ENCODE peak calls at places on chromosomes 12 and 14, in four cellular contexts. P is uterus; M is CD8-positive, alpha-beta T cell; L is heart right ventricle. J is an unnamed sample. For H3K4me1, the result is how much of the 10 kb centered on the place peaks cover.

GRCh38 chr12:106084048-106084671 is 54.6 kb downstream of the NUAK1 start:
- DNase-seq in P (no peak), M (no peak), L (no peak), J (peak)

GRCh38 chr14:22179190-22179589 is 409.8 kb downstream of the DAD1 start:
- DNase-seq in P (no peak), M (no peak), L (no peak), J (no peak)

GRCh38 chr12:114215766-114216165 is 190.2 kb downstream of the TBX5 start:
- DNase-seq in P (no peak), M (no peak), L (no peak), J (no peak)

GRCh38 chr14:54490448-54490805 is 1.6 kb upstream of the GMFB start:
- DNase-seq in P (no peak), M (no peak), L (no peak), J (no peak)

GRCh38 chr14:85474431-85474830 is 55.5 kb upstream of the FLRT2 start:
- DNase-seq in P (no peak), M (no peak), L (no peak), J (no peak)

GRCh38 chr14:74593241-74593985 is 18.6 kb downstream of the LTBP2 start:
- DNase-seq in P (no peak), M (no peak), L (no peak), J (no peak)

GRCh38 chr12:66573605-66574004 is 105.3 kb downstream of the GRIP1 start:
- DNase-seq in P (no peak), M (no peak), L (no peak), J (no peak)

GRCh38 chr14:29798078-29798477 is 129.6 kb downstream of the PRKD1 start:
- DNase-seq in P (no peak), M (no peak), L (no peak), J (no peak)

GRCh38 chr14:26841920-26842741 is 244.3 kb upstream of the NOVA1 start:
- DNase-seq in P (peak), M (no peak), L (no peak), J (no peak)

GRCh38 chr14:72657214-72657921 is 236.5 kb downstream of the DPF3 start:
- DNase-seq in P (no peak), M (no peak), L (no peak), J (no peak)

GRCh38 chr14:88380405-88380804 is 5.1 kb upstream of the SPATA7 start:
- DNase-seq in P (no peak), M (no peak), L (no peak), J (no peak)

GRCh38 chr12:19894803-19895202 is 455.5 kb downstream of the AEBP2 start:
- DNase-seq in P (no peak), M (no peak), L (no peak), J (no peak)

GRCh38 chr12:110776410-110776809 is 33.7 kb upstream of the PPP1CC start:
- DNase-seq in P (no peak), M (no peak), L (no peak), J (no peak)

GRCh38 chr14:23460960-23461359 is 8.5 kb upstream of the NGDN start:
- DNase-seq in P (no peak), M (no peak), L (no peak), J (no peak)

GRCh38 chr12:68234140-68234539 is 8.5 kb upstream of the IL26 start:
- DNase-seq in P (no peak), M (no peak), L (no peak), J (no peak)

GRCh38 chr12:117076410-117077372 is 22.5 kb downstream of the TESC start:
- DNase-seq in P (no peak), M (no peak), L (no peak), J (no peak)

GRCh38 chr12:84727964-84728363 is 184.6 kb downstream of the SLC6A15 start:
- DNase-seq in P (no peak), M (no peak), L (no peak), J (no peak)

GRCh38 chr14:29536886-29537511 is 390.6 kb downstream of the PRKD1 start:
- DNase-seq in P (no peak), M (no peak), L (no peak), J (no peak)

GRCh38 chr14:94542111-94542810 is 19.0 kb upstream of the SERPINA4 start:
- DNase-seq in P (no peak), M (no peak), L (no peak), J (peak)

GRCh38 chr12:9111525-9111924 is 4.2 kb downstream of the A2M start:
- DNase-seq in P (no peak), M (no peak), L (no peak), J (no peak)

GRCh38 chr12:59973515-59973914 is 377.7 kb downstream of the SLC16A7 start:
- DNase-seq in P (no peak), M (no peak), L (no peak), J (no peak)

GRCh38 chr12:116455540-116456306 is 103.5 kb upstream of the MAP1LC3B2 start:
- DNase-seq in P (peak), M (no peak), L (peak), J (peak)

GRCh38 chr12:74599932-74600331 is 62.3 kb downstream of the ATXN7L3B start:
- DNase-seq in P (no peak), M (no peak), L (no peak), J (no peak)

GRCh38 chr12:6635856-6636521 is at the start of gene LPAR5:
- DNase-seq in P (no peak), M (no peak), L (peak), J (no peak)

GRCh38 chr14:37051153-37051552 is 121.3 kb downstream of the SLC25A21 start:
- DNase-seq in P (no peak), M (no peak), L (no peak), J (no peak)

GRCh38 chr14:70317969-70318634 is 41.4 kb downstream of the COX16 start:
- DNase-seq in P (no peak), M (no peak), L (no peak), J (no peak)

GRCh38 chr14:23910081-23910875 is 43.3 kb upstream of the DHRS4 start:
- DNase-seq in P (no peak), M (no peak), L (no peak), J (no peak)

GRCh38 chr14:78566017-78566858 is 396.1 kb downstream of the NRXN3 start:
- DNase-seq in P (peak), M (no peak), L (peak), J (peak)

GRCh38 chr12:44296624-44297197 is 460.8 kb downstream of the TMEM117 start:
- DNase-seq in P (no peak), M (no peak), L (no peak), J (no peak)

GRCh38 chr12:122081108-122081696 is 2.6 kb downstream of the MLXIP start:
- DNase-seq in P (peak), M (no peak), L (no peak), J (no peak)

GRCh38 chr12:108616359-108616758 is 17.3 kb downstream of the SELPLG start:
- DNase-seq in P (no peak), M (no peak), L (no peak), J (no peak)

GRCh38 chr12:112788205-112788604 is 3.3 kb upstream of the RPH3A start:
- DNase-seq in P (no peak), M (no peak), L (no peak), J (no peak)
- TF ChIP-seq CTCF in P (no peak), M (no peak), L (no peak), J (no peak)

GRCh38 chr12:76765598-76765997 is 1.7 kb downstream of the ZDHHC17 start:
- DNase-seq in P (no peak), M (no peak), L (no peak), J (no peak)
- H3K4me3 ChIP-seq in P (no peak), M (no peak), L (peak), J (no peak)

DNA sequence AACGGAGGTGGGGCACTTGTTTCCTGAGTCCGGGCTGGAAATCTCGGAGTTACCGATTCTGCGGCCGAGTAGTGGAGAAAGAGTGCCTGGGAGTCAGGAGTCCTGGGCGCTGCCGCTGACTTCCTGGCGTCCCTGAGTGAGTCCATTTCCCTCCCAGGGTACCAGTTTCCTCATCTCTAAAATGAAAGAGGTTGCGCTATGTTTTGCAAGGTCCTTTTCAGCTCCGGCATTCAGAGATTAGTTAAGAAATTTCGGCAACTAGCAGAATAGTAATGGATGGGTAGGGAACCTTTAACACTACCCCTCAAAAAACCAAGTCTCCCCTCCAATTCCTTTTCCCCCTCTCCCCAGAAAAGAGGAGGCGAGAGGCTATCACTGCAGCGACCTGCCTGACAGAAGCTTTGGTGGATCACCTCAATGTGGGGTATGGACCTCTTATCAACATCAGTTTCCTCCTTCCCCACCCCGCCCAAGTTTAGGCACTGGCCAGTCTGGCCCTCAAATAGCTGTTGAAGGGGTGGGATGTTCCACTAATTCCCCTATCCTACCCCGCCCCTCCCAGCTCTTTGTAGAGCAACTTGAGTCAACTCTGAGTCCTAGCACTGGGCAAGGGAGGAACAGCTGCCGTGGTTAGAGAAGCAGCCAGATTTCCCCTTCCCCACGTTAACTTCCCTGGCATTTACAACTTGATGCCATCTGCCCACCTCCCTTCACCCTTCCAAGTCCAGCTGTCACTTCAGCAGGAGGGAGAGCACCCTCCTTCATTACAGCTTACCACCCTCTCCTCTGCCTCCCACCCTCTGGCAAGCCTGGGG is 943 bp downstream of the BLOC1S1 start:
- DNase-seq in P (no peak), M (no peak), L (no peak), J (no peak)
- H3K4me1 ChIP-seq in P (under half), M (under half), L (half or more), J (under half)

DNA sequence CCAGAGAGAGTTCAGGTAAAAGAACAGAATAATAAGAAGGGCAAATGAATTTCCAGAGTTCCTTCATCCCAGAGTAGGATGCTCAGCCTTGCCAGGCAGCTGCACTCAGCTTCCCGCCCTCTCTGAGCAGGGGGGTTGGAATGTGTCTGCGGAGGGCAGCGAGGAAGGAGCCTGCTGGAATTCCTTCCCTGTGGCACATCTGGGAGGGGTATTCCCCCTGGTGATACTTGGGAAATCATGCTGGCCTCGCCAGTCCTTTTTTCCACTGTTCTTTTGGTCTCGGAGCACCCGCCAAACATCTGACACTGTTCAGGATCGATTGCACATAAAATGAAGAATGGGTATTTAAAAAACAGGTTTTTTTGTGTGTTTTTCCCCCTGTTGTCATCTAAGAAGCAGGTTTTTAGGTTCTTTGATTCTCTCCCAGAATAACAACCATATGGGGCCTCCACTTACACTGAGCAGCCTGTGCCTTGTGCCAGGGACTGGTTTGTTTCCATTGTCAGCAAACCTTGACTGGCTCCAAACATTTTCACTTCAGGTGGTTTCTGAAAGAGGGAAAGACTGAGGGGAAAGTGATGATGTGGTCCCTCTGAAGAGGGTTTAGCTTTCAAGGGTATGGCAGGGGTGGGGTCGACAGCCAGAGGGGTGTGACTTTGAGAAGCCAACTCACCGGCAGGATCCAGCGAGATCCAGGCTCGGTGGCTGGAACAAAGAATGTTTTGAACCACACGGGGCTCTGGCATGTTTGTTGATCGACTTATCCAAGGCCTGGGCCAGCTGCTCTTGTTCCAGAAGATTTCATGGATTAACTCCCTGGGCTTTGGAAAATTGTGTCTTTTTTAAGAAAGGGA is 215.1 kb downstream of the CACNA1C start:
- DNase-seq in P (no peak), M (no peak), L (no peak), J (no peak)
- TF ChIP-seq CTCF in P (no peak), M (no peak), L (no peak), J (no peak)

DNA sequence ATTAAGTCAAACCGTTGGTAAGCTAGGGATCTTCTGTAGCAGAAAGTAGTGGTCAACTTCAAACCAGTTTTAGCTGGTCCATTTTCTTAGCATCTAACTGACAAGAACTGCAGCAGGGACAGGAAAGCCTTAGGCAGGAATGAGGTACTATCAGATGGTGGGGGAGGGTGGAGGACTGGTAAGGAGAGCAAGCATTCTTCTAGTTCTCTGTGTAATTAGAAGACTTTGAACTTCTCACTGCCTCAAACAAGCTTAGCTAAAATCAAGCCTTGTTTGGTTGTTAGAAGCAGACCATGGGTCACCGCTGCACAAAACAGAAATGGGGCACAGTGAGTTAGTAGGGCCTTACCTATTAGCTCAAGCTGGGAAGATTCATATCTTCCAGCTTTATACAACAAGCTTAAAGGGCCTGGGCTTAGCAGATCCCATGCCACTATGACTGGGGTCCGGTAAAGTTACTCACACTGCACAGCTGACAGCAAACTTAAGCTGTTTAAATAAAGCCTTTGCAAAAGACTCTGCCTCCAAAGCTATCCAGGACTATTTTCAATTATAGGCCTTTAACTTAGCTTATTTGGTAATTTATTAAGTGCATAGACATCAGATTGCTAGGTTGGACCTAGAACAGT is 73.9 kb downstream of the ACADS start:
- DNase-seq in P (no peak), M (no peak), L (no peak), J (no peak)
- H3K4me3 ChIP-seq in P (no peak), M (no peak), L (no peak), J (no peak)

GRCh38 chr12:55720071-55720564 is at the start of gene RDH5:
- DNase-seq in P (peak), M (no peak), L (peak), J (peak)

GRCh38 chr12:55723516-55724225 is 3.5 kb downstream of the RDH5 start:
- DNase-seq in P (no peak), M (no peak), L (no peak), J (no peak)

GRCh38 chr12:55720894-55721444 is 776 bp downstream of the RDH5 start:
- DNase-seq in P (peak), M (no peak), L (peak), J (peak)

GRCh38 chr12:55722948-55723347 is 2.8 kb downstream of the RDH5 start:
- DNase-seq in P (no peak), M (no peak), L (no peak), J (no peak)

GRCh38 chr12:55721601-55722213 is 1.5 kb downstream of the RDH5 start:
- DNase-seq in P (no peak), M (no peak), L (no peak), J (no peak)
- H3K4me1 ChIP-seq in P (under half), M (under half), L (half or more), J (under half)

GRCh38 chr14:103209054-103209453 is 85.8 kb downstream of the TNFAIP2 start:
- DNase-seq in P (no peak), M (no peak), L (no peak), J (no peak)
- TF ChIP-seq CTCF in P (no peak), M (no peak), L (no peak), J (no peak)

GRCh38 chr12:24950231-24950834 is 1.4 kb upstream of the BCAT1 start:
- DNase-seq in P (no peak), M (no peak), L (no peak), J (no peak)
- H3K4me3 ChIP-seq in P (no peak), M (no peak), L (no peak), J (no peak)

J was measured in ascending aorta.